ENCODE peak calls at places on chromosomes 3 and 15, in eight cellular contexts. M is GM04504; X is stimulated activated CD8-positive, alpha-beta memory T cell treated with anti-CD3 and anti-CD28 coated beads, Interleukin-2, amount 100 ng/mL, for 1 hour; O is left cardiac atrium; Z is activated CD4-positive, alpha-beta memory T cell treated with anti-CD3 and anti-CD28 coated beads, Interleukin-2, amount 10 ng/mL, durations not matched to agents 7 days and 5 days; H is endothelial cell; K is H1; D is HuH-7.5. F is an unnamed sample.

GRCh38 chr15:72160846-72161245 is 36.7 kb downstream of the GRAMD2A start:
- DNase-seq in O (no peak), M (no peak), H (no peak), Z (no peak), K (peak), X (no peak), D (no peak), F (no peak)

GRCh38 chr15:84598993-84599392 is 1.8 kb upstream of the ZSCAN2 start:
- DNase-seq in O (no peak), M (peak), Z (peak), H (peak), D (peak), X (no peak), K (peak), F (peak)

GRCh38 chr3:133393691-133394474 is 6.0 kb upstream of the BFSP2 start:
- DNase-seq in K (no peak), M (no peak), D (no peak), H (no peak), Z (no peak), X (no peak), O (peak), F (no peak)

GRCh38 chr15:75073197-75073596 is 49.8 kb downstream of the PPCDC start:
- DNase-seq in H (no peak), O (no peak), D (no peak), Z (no peak), K (no peak), X (no peak), M (no peak), F (no peak)

GRCh38 chr15:101827257-101827656 is 15.3 kb downstream of the OR4F15 start:
- DNase-seq in M (peak), D (no peak), H (no peak), Z (no peak), K (no peak), O (no peak), X (no peak), F (no peak)

GRCh38 chr3:16873872-16874271 is 10.9 kb upstream of the PLCL2 start:
- DNase-seq in K (no peak), M (no peak), O (no peak), Z (no peak), X (no peak), D (no peak), H (no peak), F (no peak)

GRCh38 chr3:186976802-186977201 is 46.5 kb downstream of the ST6GAL1 start:
- DNase-seq in H (no peak), O (no peak), M (no peak), D (no peak), Z (no peak), K (no peak), X (no peak), F (no peak)

GRCh38 chr3:156659260-156659659 is 15.1 kb upstream of the TIPARP start:
- DNase-seq in Z (no peak), D (no peak), K (no peak), O (no peak), M (no peak), H (no peak), X (no peak), F (no peak)

GRCh38 chr3:182180646-182181385 is 469.1 kb downstream of the SOX2 start:
- DNase-seq in M (no peak), D (no peak), K (no peak), Z (no peak), X (no peak), H (no peak), O (no peak), F (no peak)

GRCh38 chr3:52694528-52695189 is 8.8 kb downstream of the GNL3 start:
- DNase-seq in H (no peak), X (no peak), M (no peak), K (no peak), Z (no peak), D (no peak), O (no peak), F (peak)

GRCh38 chr15:47412802-47413201 is 304.5 kb upstream of the SEMA6D start:
- DNase-seq in X (no peak), D (no peak), O (no peak), H (no peak), M (no peak), Z (no peak), K (no peak), F (no peak)

GRCh38 chr15:93150910-93151309 is 61.9 kb upstream of the RGMA start:
- DNase-seq in Z (no peak), D (no peak), H (no peak), X (no peak), O (peak), K (no peak), M (no peak), F (no peak)

GRCh38 chr3:11379238-11379823 is 107.1 kb downstream of the ATG7 start:
- DNase-seq in X (no peak), K (no peak), O (no peak), M (peak), Z (no peak), H (peak), D (peak), F (no peak)

GRCh38 chr15:29131336-29132109 is 138.1 kb downstream of the NSMCE3 start:
- DNase-seq in K (no peak), H (no peak), D (no peak), Z (no peak), O (peak), X (no peak), M (no peak), F (no peak)

GRCh38 chr3:71421820-71422566 is 161.5 kb downstream of the FOXP1 start:
- DNase-seq in K (no peak), O (no peak), X (no peak), H (no peak), D (no peak), M (no peak), Z (peak), F (no peak)

GRCh38 chr3:49781415-49782199 is 4.7 kb downstream of the IP6K1 start:
- DNase-seq in H (no peak), Z (no peak), X (no peak), O (no peak), D (no peak), K (no peak), M (no peak), F (no peak)

GRCh38 chr15:33153548-33153947 is 41.0 kb downstream of the FMN1 start:
- DNase-seq in K (no peak), H (no peak), O (no peak), X (no peak), D (no peak), Z (no peak), M (no peak), F (no peak)

GRCh38 chr15:75713338-75713895 is 769 bp upstream of the CSPG4 start:
- DNase-seq in H (no peak), O (no peak), Z (no peak), D (no peak), K (no peak), X (no peak), M (no peak), F (no peak)

GRCh38 chr15:59115047-59115446 is 10.1 kb downstream of the CCNB2 start:
- DNase-seq in H (no peak), X (no peak), O (no peak), M (no peak), K (no peak), Z (no peak), D (no peak), F (no peak)

GRCh38 chr3:43286886-43287301 is 554 bp downstream of the SNRK start:
- DNase-seq in K (peak), X (no peak), M (no peak), O (no peak), H (peak), Z (peak), D (peak), F (no peak)

GRCh38 chr3:13927295-13927694 is 47.4 kb upstream of the WNT7A start:
- DNase-seq in Z (no peak), K (no peak), D (no peak), H (no peak), M (no peak), O (no peak), X (no peak), F (no peak)

GRCh38 chr15:36951747-36952247 is 148.6 kb downstream of the MEIS2 start:
- DNase-seq in Z (no peak), D (no peak), O (no peak), X (no peak), M (peak), H (no peak), K (no peak), F (peak)

GRCh38 chr3:32707026-32707370 is 22.0 kb downstream of the CNOT10 start:
- DNase-seq in K (no peak), X (no peak), Z (no peak), O (no peak), D (no peak), H (no peak), M (no peak), F (no peak)

GRCh38 chr15:74937602-74938371 is at the start of gene COX5A:
- DNase-seq in H (peak), O (peak), M (peak), K (peak), X (peak), Z (peak), D (peak), F (peak)

GRCh38 chr3:36514171-36514570 is 133.9 kb downstream of the STAC start:
- DNase-seq in D (no peak), H (no peak), O (no peak), Z (no peak), M (no peak), K (no peak), X (no peak), F (no peak)

GRCh38 chr3:169515132-169515531 is 148.4 kb downstream of the MECOM start:
- DNase-seq in M (no peak), H (no peak), D (no peak), Z (no peak), O (no peak), K (no peak), X (no peak), F (no peak)

GRCh38 chr3:124972457-124972856 is 37.9 kb upstream of the MUC13 start:
- DNase-seq in O (no peak), M (no peak), D (peak), H (no peak), Z (no peak), K (no peak), X (no peak), F (no peak)

GRCh38 chr15:58487041-58487723 is 55.4 kb downstream of the LIPC start:
- DNase-seq in H (no peak), M (no peak), D (no peak), O (no peak), Z (no peak), X (no peak), K (no peak), F (no peak)

GRCh38 chr15:47888721-47889120 is 171.4 kb downstream of the SEMA6D start:
- DNase-seq in Z (no peak), X (no peak), H (no peak), K (no peak), D (no peak), M (no peak), O (no peak), F (no peak)

GRCh38 chr3:100024520-100025303 is 89.6 kb downstream of the FILIP1L start:
- DNase-seq in X (no peak), H (no peak), D (no peak), Z (no peak), O (no peak), K (no peak), M (no peak), F (no peak)

GRCh38 chr3:126535636-126536035 is 11.7 kb downstream of the CHST13 start:
- DNase-seq in H (no peak), D (no peak), Z (no peak), O (peak), K (no peak), X (no peak), M (no peak), F (no peak)

GRCh38 chr3:159787794-159788205 is 200.8 kb upstream of the IL12A start:
- DNase-seq in H (no peak), M (no peak), K (no peak), O (no peak), X (no peak), Z (no peak), D (no peak), F (no peak)

GRCh38 chr3:130811552-130811951 is 64.9 kb upstream of the PIK3R4 start:
- DNase-seq in D (no peak), O (no peak), X (no peak), Z (no peak), K (no peak), H (no peak), M (no peak), F (no peak)

GRCh38 chr15:35746121-35746520 is 200.2 kb upstream of the DPH6 start:
- DNase-seq in O (no peak), K (no peak), X (no peak), Z (no peak), M (no peak), H (no peak), D (no peak), F (no peak)

GRCh38 chr3:39210078-39210477 is 17.7 kb upstream of the XIRP1 start:
- DNase-seq in H (no peak), D (no peak), M (no peak), O (no peak), K (no peak), Z (no peak), X (no peak), F (no peak)

GRCh38 chr3:178823556-178824229 is 247.9 kb downstream of the ZMAT3 start:
- DNase-seq in K (no peak), Z (no peak), M (no peak), O (no peak), H (no peak), X (no peak), D (peak), F (no peak)

GRCh38 chr3:184652465-184652864 is 59.4 kb downstream of the MAGEF1 start:
- DNase-seq in X (no peak), M (no peak), Z (no peak), D (no peak), O (no peak), K (no peak), H (no peak), F (no peak)

GRCh38 chr3:139572847-139573672 is 33.5 kb upstream of the RBP1 start:
- DNase-seq in Z (no peak), O (peak), D (no peak), M (no peak), X (no peak), H (no peak), K (no peak), F (no peak)

F was measured in K562.